ENCODE peak calls at places on chromosomes 6 and 20, in nine cellular contexts. One of them, this sample, is unnamed.

GRCh38 chr6:14454467-14454763 is 336.8 kb downstream of the CD83 start:
- DNase-seq in stimulated activated CD8-positive, alpha-beta memory T cell treated with anti-CD3 and anti-CD28 coated beads, Interleukin-15, amount 100 ng/mL, for 4 hours: no peak
- DNase-seq in stromal cell of bone marrow: no peak
- DNase-seq in NCI-H774: peak
- DNase-seq in psoas muscle: no peak
- DNase-seq in HTR-8/SVneo: no peak
- DNase-seq in NCI-H1105 treated with DMSO at 0.1 percent for 48 hours: peak
- DNase-seq in iPS-NIHi11: no peak
- DNase-seq in left ventricle myocardium inferior: no peak
- DNase-seq in this sample: peak

GRCh38 chr20:62925420-62926228 is 681 bp downstream of the DIDO1 start:
- DNase-seq in stimulated activated CD8-positive, alpha-beta memory T cell treated with anti-CD3 and anti-CD28 coated beads, Interleukin-15, amount 100 ng/mL, for 4 hours: no peak
- DNase-seq in stromal cell of bone marrow: no peak
- DNase-seq in NCI-H774: no peak
- DNase-seq in psoas muscle: peak
- DNase-seq in HTR-8/SVneo: no peak
- DNase-seq in NCI-H1105 treated with DMSO at 0.1 percent for 48 hours: peak
- DNase-seq in iPS-NIHi11: no peak
- DNase-seq in left ventricle myocardium inferior: no peak
- DNase-seq in this sample: no peak

GRCh38 chr6:121382467-121383121 is 48.3 kb upstream of the TBC1D32 start:
- DNase-seq in stimulated activated CD8-positive, alpha-beta memory T cell treated with anti-CD3 and anti-CD28 coated beads, Interleukin-15, amount 100 ng/mL, for 4 hours: no peak
- DNase-seq in stromal cell of bone marrow: no peak
- DNase-seq in NCI-H774: no peak
- DNase-seq in psoas muscle: no peak
- DNase-seq in HTR-8/SVneo: no peak
- DNase-seq in NCI-H1105 treated with DMSO at 0.1 percent for 48 hours: peak
- DNase-seq in iPS-NIHi11: no peak
- DNase-seq in left ventricle myocardium inferior: no peak
- DNase-seq in this sample: no peak

GRCh38 chr6:64932486-64932885 is 774.5 kb downstream of the EYS start:
- DNase-seq in stimulated activated CD8-positive, alpha-beta memory T cell treated with anti-CD3 and anti-CD28 coated beads, Interleukin-15, amount 100 ng/mL, for 4 hours: no peak
- DNase-seq in stromal cell of bone marrow: no peak
- DNase-seq in NCI-H774: no peak
- DNase-seq in psoas muscle: no peak
- DNase-seq in HTR-8/SVneo: no peak
- DNase-seq in NCI-H1105 treated with DMSO at 0.1 percent for 48 hours: no peak
- DNase-seq in iPS-NIHi11: no peak
- DNase-seq in left ventricle myocardium inferior: no peak
- DNase-seq in this sample: no peak

GRCh38 chr20:549720-550496 is 6.3 kb upstream of the CSNK2A1 start:
- DNase-seq in stimulated activated CD8-positive, alpha-beta memory T cell treated with anti-CD3 and anti-CD28 coated beads, Interleukin-15, amount 100 ng/mL, for 4 hours: no peak
- DNase-seq in stromal cell of bone marrow: no peak
- DNase-seq in NCI-H774: no peak
- DNase-seq in psoas muscle: no peak
- DNase-seq in HTR-8/SVneo: no peak
- DNase-seq in NCI-H1105 treated with DMSO at 0.1 percent for 48 hours: no peak
- DNase-seq in iPS-NIHi11: no peak
- DNase-seq in left ventricle myocardium inferior: no peak
- DNase-seq in this sample: no peak

GRCh38 chr6:131023834-131024504 is 39.1 kb downstream of the EPB41L2 start:
- DNase-seq in stimulated activated CD8-positive, alpha-beta memory T cell treated with anti-CD3 and anti-CD28 coated beads, Interleukin-15, amount 100 ng/mL, for 4 hours: no peak
- DNase-seq in stromal cell of bone marrow: peak
- DNase-seq in NCI-H774: no peak
- DNase-seq in psoas muscle: no peak
- DNase-seq in HTR-8/SVneo: peak
- DNase-seq in NCI-H1105 treated with DMSO at 0.1 percent for 48 hours: no peak
- DNase-seq in iPS-NIHi11: no peak
- DNase-seq in left ventricle myocardium inferior: no peak
- DNase-seq in this sample: no peak

GRCh38 chr6:3286641-3287171 is 28.0 kb downstream of the PSMG4 start:
- DNase-seq in stimulated activated CD8-positive, alpha-beta memory T cell treated with anti-CD3 and anti-CD28 coated beads, Interleukin-15, amount 100 ng/mL, for 4 hours: no peak
- DNase-seq in stromal cell of bone marrow: no peak
- DNase-seq in NCI-H774: no peak
- DNase-seq in psoas muscle: peak
- DNase-seq in HTR-8/SVneo: no peak
- DNase-seq in NCI-H1105 treated with DMSO at 0.1 percent for 48 hours: no peak
- DNase-seq in iPS-NIHi11: no peak
- DNase-seq in left ventricle myocardium inferior: no peak
- DNase-seq in this sample: no peak

GRCh38 chr6:6915813-6916547 is 191.8 kb upstream of the RREB1 start:
- DNase-seq in stimulated activated CD8-positive, alpha-beta memory T cell treated with anti-CD3 and anti-CD28 coated beads, Interleukin-15, amount 100 ng/mL, for 4 hours: no peak
- DNase-seq in stromal cell of bone marrow: peak
- DNase-seq in NCI-H774: no peak
- DNase-seq in psoas muscle: peak
- DNase-seq in HTR-8/SVneo: no peak
- DNase-seq in NCI-H1105 treated with DMSO at 0.1 percent for 48 hours: no peak
- DNase-seq in iPS-NIHi11: no peak
- DNase-seq in left ventricle myocardium inferior: peak
- DNase-seq in this sample: no peak

GRCh38 chr6:157814883-157815282 is 8.2 kb upstream of the SNX9 start:
- DNase-seq in stimulated activated CD8-positive, alpha-beta memory T cell treated with anti-CD3 and anti-CD28 coated beads, Interleukin-15, amount 100 ng/mL, for 4 hours: no peak
- DNase-seq in stromal cell of bone marrow: no peak
- DNase-seq in NCI-H774: no peak
- DNase-seq in psoas muscle: no peak
- DNase-seq in HTR-8/SVneo: no peak
- DNase-seq in NCI-H1105 treated with DMSO at 0.1 percent for 48 hours: no peak
- DNase-seq in iPS-NIHi11: no peak
- DNase-seq in left ventricle myocardium inferior: no peak
- DNase-seq in this sample: no peak

GRCh38 chr6:13561624-13562267 is 12.7 kb upstream of the SIRT5 start:
- DNase-seq in stimulated activated CD8-positive, alpha-beta memory T cell treated with anti-CD3 and anti-CD28 coated beads, Interleukin-15, amount 100 ng/mL, for 4 hours: no peak
- DNase-seq in stromal cell of bone marrow: no peak
- DNase-seq in NCI-H774: no peak
- DNase-seq in psoas muscle: peak
- DNase-seq in HTR-8/SVneo: no peak
- DNase-seq in NCI-H1105 treated with DMSO at 0.1 percent for 48 hours: no peak
- DNase-seq in iPS-NIHi11: no peak
- DNase-seq in left ventricle myocardium inferior: no peak
- DNase-seq in this sample: no peak

GRCh38 chr20:14997791-14998190 is 660.4 kb upstream of the FLRT3 start:
- DNase-seq in stimulated activated CD8-positive, alpha-beta memory T cell treated with anti-CD3 and anti-CD28 coated beads, Interleukin-15, amount 100 ng/mL, for 4 hours: no peak
- DNase-seq in stromal cell of bone marrow: peak
- DNase-seq in NCI-H774: no peak
- DNase-seq in psoas muscle: no peak
- DNase-seq in HTR-8/SVneo: no peak
- DNase-seq in NCI-H1105 treated with DMSO at 0.1 percent for 48 hours: no peak
- DNase-seq in iPS-NIHi11: no peak
- DNase-seq in left ventricle myocardium inferior: no peak
- DNase-seq in this sample: no peak

GRCh38 chr6:168365422-168366165 is 46.0 kb upstream of the DACT2 start:
- DNase-seq in stimulated activated CD8-positive, alpha-beta memory T cell treated with anti-CD3 and anti-CD28 coated beads, Interleukin-15, amount 100 ng/mL, for 4 hours: no peak
- DNase-seq in stromal cell of bone marrow: no peak
- DNase-seq in NCI-H774: no peak
- DNase-seq in psoas muscle: no peak
- DNase-seq in HTR-8/SVneo: no peak
- DNase-seq in NCI-H1105 treated with DMSO at 0.1 percent for 48 hours: no peak
- DNase-seq in iPS-NIHi11: no peak
- DNase-seq in left ventricle myocardium inferior: no peak
- DNase-seq in this sample: no peak

GRCh38 chr6:73143551-73143950 is 81.7 kb downstream of the KHDC1L start:
- DNase-seq in stimulated activated CD8-positive, alpha-beta memory T cell treated with anti-CD3 and anti-CD28 coated beads, Interleukin-15, amount 100 ng/mL, for 4 hours: no peak
- DNase-seq in stromal cell of bone marrow: no peak
- DNase-seq in NCI-H774: no peak
- DNase-seq in psoas muscle: no peak
- DNase-seq in HTR-8/SVneo: no peak
- DNase-seq in NCI-H1105 treated with DMSO at 0.1 percent for 48 hours: no peak
- DNase-seq in iPS-NIHi11: no peak
- DNase-seq in left ventricle myocardium inferior: no peak
- DNase-seq in this sample: no peak

GRCh38 chr6:56766806-56767178 is 124.1 kb upstream of the DST start:
- DNase-seq in stimulated activated CD8-positive, alpha-beta memory T cell treated with anti-CD3 and anti-CD28 coated beads, Interleukin-15, amount 100 ng/mL, for 4 hours: no peak
- DNase-seq in stromal cell of bone marrow: peak
- DNase-seq in NCI-H774: no peak
- DNase-seq in psoas muscle: no peak
- DNase-seq in HTR-8/SVneo: peak
- DNase-seq in NCI-H1105 treated with DMSO at 0.1 percent for 48 hours: no peak
- DNase-seq in iPS-NIHi11: no peak
- DNase-seq in left ventricle myocardium inferior: no peak
- DNase-seq in this sample: no peak

GRCh38 chr6:150881911-150882481 is 16.5 kb downstream of the MTHFD1L start:
- DNase-seq in stimulated activated CD8-positive, alpha-beta memory T cell treated with anti-CD3 and anti-CD28 coated beads, Interleukin-15, amount 100 ng/mL, for 4 hours: no peak
- DNase-seq in stromal cell of bone marrow: peak
- DNase-seq in NCI-H774: peak
- DNase-seq in psoas muscle: no peak
- DNase-seq in HTR-8/SVneo: peak
- DNase-seq in NCI-H1105 treated with DMSO at 0.1 percent for 48 hours: no peak
- DNase-seq in iPS-NIHi11: peak
- DNase-seq in left ventricle myocardium inferior: peak
- DNase-seq in this sample: peak

GRCh38 chr20:63964412-63964811 is 5.3 kb downstream of the ZNF512B start:
- DNase-seq in stimulated activated CD8-positive, alpha-beta memory T cell treated with anti-CD3 and anti-CD28 coated beads, Interleukin-15, amount 100 ng/mL, for 4 hours: no peak
- DNase-seq in stromal cell of bone marrow: no peak
- DNase-seq in NCI-H774: no peak
- DNase-seq in psoas muscle: peak
- DNase-seq in HTR-8/SVneo: no peak
- DNase-seq in NCI-H1105 treated with DMSO at 0.1 percent for 48 hours: no peak
- DNase-seq in iPS-NIHi11: no peak
- DNase-seq in left ventricle myocardium inferior: peak
- DNase-seq in this sample: no peak

GRCh38 chr6:83231146-83231545 is 38.0 kb downstream of the RWDD2A start:
- DNase-seq in stimulated activated CD8-positive, alpha-beta memory T cell treated with anti-CD3 and anti-CD28 coated beads, Interleukin-15, amount 100 ng/mL, for 4 hours: no peak
- DNase-seq in stromal cell of bone marrow: peak
- DNase-seq in NCI-H774: no peak
- DNase-seq in psoas muscle: no peak
- DNase-seq in HTR-8/SVneo: no peak
- DNase-seq in NCI-H1105 treated with DMSO at 0.1 percent for 48 hours: no peak
- DNase-seq in iPS-NIHi11: no peak
- DNase-seq in left ventricle myocardium inferior: no peak
- DNase-seq in this sample: no peak

GRCh38 chr6:34324738-34325444 is 67.6 kb downstream of the NUDT3 start:
- DNase-seq in stimulated activated CD8-positive, alpha-beta memory T cell treated with anti-CD3 and anti-CD28 coated beads, Interleukin-15, amount 100 ng/mL, for 4 hours: no peak
- DNase-seq in stromal cell of bone marrow: peak
- DNase-seq in NCI-H774: no peak
- DNase-seq in psoas muscle: peak
- DNase-seq in HTR-8/SVneo: no peak
- DNase-seq in NCI-H1105 treated with DMSO at 0.1 percent for 48 hours: peak
- DNase-seq in iPS-NIHi11: peak
- DNase-seq in left ventricle myocardium inferior: peak
- DNase-seq in this sample: peak

GRCh38 chr6:46352541-46353267 is 138.5 kb downstream of the RCAN2 start:
- DNase-seq in stimulated activated CD8-positive, alpha-beta memory T cell treated with anti-CD3 and anti-CD28 coated beads, Interleukin-15, amount 100 ng/mL, for 4 hours: no peak
- DNase-seq in stromal cell of bone marrow: no peak
- DNase-seq in NCI-H774: no peak
- DNase-seq in psoas muscle: no peak
- DNase-seq in HTR-8/SVneo: no peak
- DNase-seq in NCI-H1105 treated with DMSO at 0.1 percent for 48 hours: no peak
- DNase-seq in iPS-NIHi11: no peak
- DNase-seq in left ventricle myocardium inferior: no peak
- DNase-seq in this sample: no peak

GRCh38 chr20:41261260-41261659 is 56.3 kb downstream of the ZHX3 start:
- DNase-seq in stimulated activated CD8-positive, alpha-beta memory T cell treated with anti-CD3 and anti-CD28 coated beads, Interleukin-15, amount 100 ng/mL, for 4 hours: no peak
- DNase-seq in stromal cell of bone marrow: no peak
- DNase-seq in NCI-H774: no peak
- DNase-seq in psoas muscle: no peak
- DNase-seq in HTR-8/SVneo: no peak
- DNase-seq in NCI-H1105 treated with DMSO at 0.1 percent for 48 hours: no peak
- DNase-seq in iPS-NIHi11: peak
- DNase-seq in left ventricle myocardium inferior: no peak
- DNase-seq in this sample: no peak

GRCh38 chr20:12177657-12178293 is 260.1 kb downstream of the BTBD3 start:
- DNase-seq in stimulated activated CD8-positive, alpha-beta memory T cell treated with anti-CD3 and anti-CD28 coated beads, Interleukin-15, amount 100 ng/mL, for 4 hours: no peak
- DNase-seq in stromal cell of bone marrow: no peak
- DNase-seq in NCI-H774: no peak
- DNase-seq in psoas muscle: no peak
- DNase-seq in HTR-8/SVneo: no peak
- DNase-seq in NCI-H1105 treated with DMSO at 0.1 percent for 48 hours: no peak
- DNase-seq in iPS-NIHi11: no peak
- DNase-seq in left ventricle myocardium inferior: no peak
- DNase-seq in this sample: no peak

GRCh38 chr20:16020971-16021370 is 552.3 kb downstream of the KIF16B start:
- DNase-seq in stimulated activated CD8-positive, alpha-beta memory T cell treated with anti-CD3 and anti-CD28 coated beads, Interleukin-15, amount 100 ng/mL, for 4 hours: no peak
- DNase-seq in stromal cell of bone marrow: peak
- DNase-seq in NCI-H774: no peak
- DNase-seq in psoas muscle: no peak
- DNase-seq in HTR-8/SVneo: no peak
- DNase-seq in NCI-H1105 treated with DMSO at 0.1 percent for 48 hours: no peak
- DNase-seq in iPS-NIHi11: no peak
- DNase-seq in left ventricle myocardium inferior: no peak
- DNase-seq in this sample: no peak

GRCh38 chr6:153085239-153085638 is 45.8 kb downstream of the RGS17 start:
- DNase-seq in stimulated activated CD8-positive, alpha-beta memory T cell treated with anti-CD3 and anti-CD28 coated beads, Interleukin-15, amount 100 ng/mL, for 4 hours: no peak
- DNase-seq in stromal cell of bone marrow: no peak
- DNase-seq in NCI-H774: no peak
- DNase-seq in psoas muscle: no peak
- DNase-seq in HTR-8/SVneo: no peak
- DNase-seq in NCI-H1105 treated with DMSO at 0.1 percent for 48 hours: no peak
- DNase-seq in iPS-NIHi11: no peak
- DNase-seq in left ventricle myocardium inferior: no peak
- DNase-seq in this sample: no peak

GRCh38 chr6:139436521-139437348 is 62.3 kb upstream of the CITED2 start:
- DNase-seq in stimulated activated CD8-positive, alpha-beta memory T cell treated with anti-CD3 and anti-CD28 coated beads, Interleukin-15, amount 100 ng/mL, for 4 hours: no peak
- DNase-seq in stromal cell of bone marrow: no peak
- DNase-seq in NCI-H774: no peak
- DNase-seq in psoas muscle: no peak
- DNase-seq in HTR-8/SVneo: no peak
- DNase-seq in NCI-H1105 treated with DMSO at 0.1 percent for 48 hours: no peak
- DNase-seq in iPS-NIHi11: no peak
- DNase-seq in left ventricle myocardium inferior: no peak
- DNase-seq in this sample: no peak

GRCh38 chr20:33992145-33992922 is 1.4 kb upstream of the RALY start:
- DNase-seq in stimulated activated CD8-positive, alpha-beta memory T cell treated with anti-CD3 and anti-CD28 coated beads, Interleukin-15, amount 100 ng/mL, for 4 hours: no peak
- DNase-seq in stromal cell of bone marrow: no peak
- DNase-seq in NCI-H774: peak
- DNase-seq in psoas muscle: no peak
- DNase-seq in HTR-8/SVneo: no peak
- DNase-seq in NCI-H1105 treated with DMSO at 0.1 percent for 48 hours: no peak
- DNase-seq in iPS-NIHi11: no peak
- DNase-seq in left ventricle myocardium inferior: no peak
- DNase-seq in this sample: peak

GRCh38 chr20:58213112-58213511 is 15.3 kb downstream of the ANKRD60 start:
- DNase-seq in stimulated activated CD8-positive, alpha-beta memory T cell treated with anti-CD3 and anti-CD28 coated beads, Interleukin-15, amount 100 ng/mL, for 4 hours: no peak
- DNase-seq in stromal cell of bone marrow: no peak
- DNase-seq in NCI-H774: no peak
- DNase-seq in psoas muscle: no peak
- DNase-seq in HTR-8/SVneo: no peak
- DNase-seq in NCI-H1105 treated with DMSO at 0.1 percent for 48 hours: peak
- DNase-seq in iPS-NIHi11: no peak
- DNase-seq in left ventricle myocardium inferior: no peak
- DNase-seq in this sample: no peak

GRCh38 chr6:28880894-28881780 is 42.6 kb downstream of the TRIM27 start:
- DNase-seq in stimulated activated CD8-positive, alpha-beta memory T cell treated with anti-CD3 and anti-CD28 coated beads, Interleukin-15, amount 100 ng/mL, for 4 hours: no peak
- DNase-seq in stromal cell of bone marrow: peak
- DNase-seq in NCI-H774: peak
- DNase-seq in psoas muscle: peak
- DNase-seq in HTR-8/SVneo: no peak
- DNase-seq in NCI-H1105 treated with DMSO at 0.1 percent for 48 hours: peak
- DNase-seq in iPS-NIHi11: peak
- DNase-seq in left ventricle myocardium inferior: peak
- DNase-seq in this sample: peak

GRCh38 chr6:19478992-19479391 is 358.2 kb upstream of the ID4 start:
- DNase-seq in stimulated activated CD8-positive, alpha-beta memory T cell treated with anti-CD3 and anti-CD28 coated beads, Interleukin-15, amount 100 ng/mL, for 4 hours: no peak
- DNase-seq in stromal cell of bone marrow: no peak
- DNase-seq in NCI-H774: no peak
- DNase-seq in psoas muscle: no peak
- DNase-seq in HTR-8/SVneo: peak
- DNase-seq in NCI-H1105 treated with DMSO at 0.1 percent for 48 hours: no peak
- DNase-seq in iPS-NIHi11: no peak
- DNase-seq in left ventricle myocardium inferior: no peak
- DNase-seq in this sample: no peak

GRCh38 chr20:47204008-47204745 is 152.3 kb downstream of the ZMYND8 start:
- DNase-seq in stimulated activated CD8-positive, alpha-beta memory T cell treated with anti-CD3 and anti-CD28 coated beads, Interleukin-15, amount 100 ng/mL, for 4 hours: no peak
- DNase-seq in stromal cell of bone marrow: peak
- DNase-seq in NCI-H774: no peak
- DNase-seq in psoas muscle: peak
- DNase-seq in HTR-8/SVneo: no peak
- DNase-seq in NCI-H1105 treated with DMSO at 0.1 percent for 48 hours: no peak
- DNase-seq in iPS-NIHi11: no peak
- DNase-seq in left ventricle myocardium inferior: no peak
- DNase-seq in this sample: no peak

GRCh38 chr6:37493047-37493995 is 6.4 kb downstream of the CCDC167 start:
- DNase-seq in stimulated activated CD8-positive, alpha-beta memory T cell treated with anti-CD3 and anti-CD28 coated beads, Interleukin-15, amount 100 ng/mL, for 4 hours: no peak
- DNase-seq in stromal cell of bone marrow: no peak
- DNase-seq in NCI-H774: peak
- DNase-seq in psoas muscle: no peak
- DNase-seq in HTR-8/SVneo: no peak
- DNase-seq in NCI-H1105 treated with DMSO at 0.1 percent for 48 hours: peak
- DNase-seq in iPS-NIHi11: no peak
- DNase-seq in left ventricle myocardium inferior: no peak
- DNase-seq in this sample: peak

This sample was measured in NCI-H2029.